ENCODE peak calls at places on chromosomes 13 and 19, in five cellular contexts. K is spleen, M is dorsolateral prefrontal cortex, E is IMR-90, G is fibroblast of mammary gland. U is an unnamed sample.

GRCh38 chr19:3276341-3276799 is 51.9 kb downstream of the CELF5 start:
- DNase-seq in K (peak), M (no peak), E (no peak), G (no peak), U (no peak)

GRCh38 chr19:30672926-30673325 is 300.7 kb downstream of the ZNF536 start:
- DNase-seq in K (peak), M (no peak), E (no peak), G (no peak), U (no peak)

GRCh38 chr13:67023088-67023893 is 206.8 kb downstream of the PCDH9 start:
- DNase-seq in K (no peak), M (no peak), E (peak), G (peak), U (peak)

GRCh38 chr19:19230505-19230904 is 18.7 kb downstream of the NCAN start:
- DNase-seq in K (no peak), M (no peak), E (no peak), G (no peak), U (no peak)

GRCh38 chr13:72435251-72435650 is 292.2 kb downstream of the MZT1 start:
- DNase-seq in K (no peak), M (no peak), E (no peak), G (no peak), U (no peak)

GRCh38 chr19:55345818-55346724 is 6.4 kb downstream of the KMT5C start:
- DNase-seq in K (no peak), M (no peak), E (no peak), G (peak), U (no peak)

GRCh38 chr19:55136399-55137102 is 12.5 kb downstream of the TNNT1 start:
- DNase-seq in K (no peak), M (no peak), E (no peak), G (no peak), U (no peak)

GRCh38 chr13:29752175-29752574 is 98.2 kb downstream of the UBL3 start:
- DNase-seq in K (no peak), M (no peak), E (no peak), G (no peak), U (no peak)

GRCh38 chr19:35843676-35844481 is 8.4 kb downstream of the NPHS1 start:
- DNase-seq in K (no peak), M (no peak), E (no peak), G (peak), U (no peak)

GRCh38 chr13:107375701-107376350 is 807.9 kb upstream of the ARGLU1 start:
- DNase-seq in K (no peak), M (no peak), E (no peak), G (no peak), U (no peak)

GRCh38 chr19:40623403-40624239 is 22.5 kb downstream of the LTBP4 start:
- DNase-seq in K (no peak), M (no peak), E (peak), G (peak), U (no peak)

GRCh38 chr19:6412111-6412999 is 12.3 kb downstream of the KHSRP start:
- DNase-seq in K (no peak), M (no peak), E (no peak), G (no peak), U (peak)

GRCh38 chr19:35557539-35558399 is 5.7 kb downstream of the ATP4A start:
- DNase-seq in K (peak), M (peak), E (peak), G (peak), U (peak)

GRCh38 chr19:51571599-51571998 is 516 bp downstream of the ZNF175 start:
- DNase-seq in K (no peak), M (no peak), E (peak), G (no peak), U (peak)

GRCh38 chr19:13861392-13861713 is 15.6 kb upstream of the NANOS3 start:
- DNase-seq in K (no peak), M (no peak), E (no peak), G (no peak), U (no peak)

GRCh38 chr13:59587971-59588716 is 575.6 kb downstream of the DIAPH3 start:
- DNase-seq in K (no peak), M (no peak), E (no peak), G (no peak), U (no peak)

GRCh38 chr19:15622991-15623390 is 8.0 kb downstream of the CYP4F8 start:
- DNase-seq in K (no peak), M (no peak), E (no peak), G (no peak), U (no peak)

GRCh38 chr13:93116809-93117208 is 109.8 kb upstream of the GPC6 start:
- DNase-seq in K (no peak), M (no peak), E (no peak), G (no peak), U (no peak)

GRCh38 chr19:45507864-45508680 is 793 bp downstream of the VASP start:
- DNase-seq in K (peak), M (no peak), E (no peak), G (no peak), U (no peak)

GRCh38 chr19:35528218-35529038 is at the start of gene SBSN:
- DNase-seq in K (no peak), M (no peak), E (peak), G (peak), U (peak)

GRCh38 chr13:67632590-67632989 is 402.5 kb upstream of the PCDH9 start:
- DNase-seq in K (no peak), M (no peak), E (peak), G (peak), U (peak)

GRCh38 chr19:30696514-30696913 is 324.3 kb downstream of the ZNF536 start:
- DNase-seq in K (no peak), M (no peak), E (peak), G (no peak), U (no peak)

GRCh38 chr13:66933994-66934393 is 296.1 kb downstream of the PCDH9 start:
- DNase-seq in K (peak), M (no peak), E (peak), G (peak), U (peak)

GRCh38 chr19:5536337-5536894 is 31.3 kb downstream of the TINCR start:
- DNase-seq in K (no peak), M (peak), E (peak), G (peak), U (peak)

GRCh38 chr19:52453324-52454094 is at the start of gene ZNF578:
- DNase-seq in K (peak), M (peak), E (peak), G (peak), U (peak)

GRCh38 chr13:23949736-23950135 is 52.4 kb upstream of the C1QTNF9B start:
- DNase-seq in K (no peak), M (no peak), E (no peak), G (no peak), U (no peak)

GRCh38 chr13:42477588-42478190 is 96.3 kb upstream of the TNFSF11 start:
- DNase-seq in K (no peak), M (peak), E (no peak), G (peak), U (no peak)

GRCh38 chr19:6890421-6890913 is 3.1 kb downstream of the ADGRE1 start:
- DNase-seq in K (no peak), M (no peak), E (no peak), G (no peak), U (no peak)

GRCh38 chr13:58324130-58324529 is 692.6 kb downstream of the PCDH17 start:
- DNase-seq in K (no peak), M (no peak), E (no peak), G (no peak), U (no peak)

GRCh38 chr13:29503041-29503837 is 92.2 kb downstream of the SLC7A1 start:
- DNase-seq in K (peak), M (no peak), E (peak), G (peak), U (peak)

GRCh38 chr19:1806184-1807029 is 5.7 kb downstream of the ATP8B3 start:
- DNase-seq in K (no peak), M (no peak), E (no peak), G (no peak), U (no peak)

GRCh38 chr19:55304279-55304978 is 20.6 kb downstream of the BRSK1 start:
- DNase-seq in K (no peak), M (no peak), E (no peak), G (peak), U (no peak)

GRCh38 chr13:36959438-36960116 is 39.5 kb upstream of the SMAD9 start:
- DNase-seq in K (no peak), M (no peak), E (no peak), G (no peak), U (no peak)

GRCh38 chr19:44576843-44577565 is 36.4 kb upstream of the IGSF23 start:
- DNase-seq in K (no peak), M (no peak), E (peak), G (peak), U (peak)

DNA sequence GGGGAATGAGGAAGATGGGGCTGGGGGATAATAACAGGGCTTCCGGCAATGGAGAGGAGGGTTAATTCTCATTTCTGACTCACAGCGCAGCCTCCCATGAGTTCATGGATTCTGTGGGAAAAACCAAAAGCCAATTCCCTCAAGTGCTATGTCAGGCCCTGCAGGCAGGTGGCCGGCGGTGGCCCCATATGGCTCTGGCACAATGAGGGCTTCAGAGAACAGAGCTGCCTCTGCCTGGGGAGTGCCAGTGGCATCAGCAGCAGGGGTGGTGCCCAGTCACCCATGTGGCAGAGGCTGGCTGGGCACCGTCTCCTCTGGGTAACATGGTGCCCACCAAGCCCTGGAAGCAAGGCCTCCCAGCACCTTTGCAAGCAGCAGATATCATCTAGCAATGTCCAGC is 69.1 kb downstream of the ALOX5AP start:
- DNase-seq in K (no peak), M (no peak), E (no peak), G (no peak), U (no peak)
- TF ChIP-seq CTCF in K (no peak), M (no peak), E (peak), G (peak), U (peak)

GRCh38 chr13:34039678-34040077 is 221.7 kb downstream of the RFC3 start:
- DNase-seq in K (no peak), M (no peak), E (no peak), G (no peak), U (no peak)
- H3K4me3 ChIP-seq in K (no peak), M (no peak), E (no peak), G (no peak), U (no peak)

GRCh38 chr13:40390290-40391008 is 276.0 kb downstream of the FOXO1 start:
- DNase-seq in K (no peak), M (no peak), E (no peak), G (no peak), U (no peak)
- TF ChIP-seq CTCF in K (no peak), M (no peak), E (no peak), G (no peak), U (no peak)

GRCh38 chr13:39892731-39893293 is 237.3 kb downstream of the COG6 start:
- DNase-seq in K (no peak), M (no peak), E (no peak), G (peak), U (peak)
- H3K4me3 ChIP-seq in K (no peak), M (no peak), E (no peak), G (no peak), U (no peak)

DNA sequence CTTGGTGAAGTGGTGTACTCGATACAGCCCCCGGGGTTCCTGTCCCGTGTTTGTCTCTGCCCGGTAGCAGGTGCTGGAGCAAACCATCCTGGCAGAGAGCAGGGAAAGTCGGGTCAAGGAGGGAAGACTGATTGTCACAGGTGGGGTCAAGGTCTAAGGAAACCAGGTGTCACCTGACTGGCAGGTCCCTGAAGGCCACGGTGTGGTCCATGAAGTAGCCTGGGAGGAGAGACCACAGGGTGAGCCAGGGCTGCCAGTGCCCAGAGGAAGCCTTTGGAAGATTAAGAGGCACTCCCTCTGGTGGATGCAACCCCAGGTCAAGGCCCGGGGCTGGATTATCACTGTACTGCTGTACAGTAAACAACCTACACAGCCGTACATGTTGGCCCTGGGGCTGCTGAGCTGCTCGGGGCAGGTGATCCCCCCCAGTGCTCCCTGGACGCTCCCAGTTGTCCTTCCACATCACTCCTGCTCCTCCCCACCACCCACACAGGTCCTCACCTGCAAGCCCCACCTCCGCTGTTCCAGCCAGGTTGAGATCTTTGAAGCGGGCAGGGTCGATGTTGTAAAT is 6.0 kb upstream of the CCER2 start:
- DNase-seq in K (peak), M (no peak), E (no peak), G (peak), U (peak)
- TF ChIP-seq CTCF in K (no peak), M (no peak), E (no peak), G (peak), U (no peak)

GRCh38 chr19:58203814-58204475 is 21.1 kb downstream of the ZNF274 start:
- DNase-seq in K (no peak), M (no peak), E (no peak), G (peak), U (no peak)
- H3K4me3 ChIP-seq in K (peak), M (no peak), E (no peak), G (no peak), U (no peak)

GRCh38 chr13:91813255-91813654 is 414.8 kb downstream of the GPC5 start:
- DNase-seq in K (no peak), M (no peak), E (no peak), G (no peak), U (no peak)

GRCh38 chr13:91817250-91817649 is 418.8 kb downstream of the GPC5 start:
- DNase-seq in K (no peak), M (no peak), E (peak), G (peak), U (no peak)
- TF ChIP-seq CTCF in K (no peak), M (peak), E (peak), G (peak), U (no peak)

GRCh38 chr13:50485979-50486935 is 357.2 kb downstream of the DLEU7 start:
- DNase-seq in K (no peak), M (no peak), E (peak), G (peak), U (peak)
- H3K4me3 ChIP-seq in K (no peak), M (no peak), E (no peak), G (no peak), U (no peak)

GRCh38 chr19:38792250-38793111 is 3.5 kb downstream of the LGALS7B start:
- DNase-seq in K (peak), M (peak), E (no peak), G (peak), U (peak)
- TF ChIP-seq CTCF in K (no peak), M (no peak), E (no peak), G (peak), U (peak)

DNA sequence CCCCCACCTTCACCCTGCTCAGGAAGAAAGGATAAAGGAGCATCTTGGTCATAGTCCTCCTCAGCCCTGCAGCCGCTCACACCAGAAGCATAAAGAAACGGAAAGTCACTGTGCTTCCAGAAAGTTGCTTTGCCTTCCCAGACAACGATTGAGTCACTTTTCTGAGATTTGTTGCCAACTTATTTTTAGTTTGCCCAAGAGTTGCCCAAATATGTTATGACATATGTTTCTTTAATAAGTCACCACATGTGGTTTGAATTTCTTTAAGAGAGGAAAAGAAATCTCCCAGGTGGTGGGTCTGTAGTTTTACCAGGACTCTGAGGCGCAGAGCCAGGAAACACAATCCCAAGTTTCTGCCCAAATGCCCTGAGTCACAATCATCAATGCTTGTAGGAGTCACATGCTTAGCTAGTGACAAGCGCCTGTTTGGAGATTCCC is 63.4 kb upstream of the LRCH1 start:
- DNase-seq in K (no peak), M (no peak), E (peak), G (peak), U (peak)
- H3K4me3 ChIP-seq in K (no peak), M (no peak), E (no peak), G (no peak), U (peak)